ENCODE peak calls at places on chromosomes 4 and X, in four cellular contexts. One of them, this sample, is unnamed.

GRCh38 chr4:142718981-142719380 is 127.1 kb downstream of the INPP4B start:
- DNase-seq in K562: no peak
- DNase-seq in colonic mucosa: no peak
- DNase-seq in NCI-H1092: no peak
- DNase-seq in this sample: no peak

GRCh38 chr4:7861440-7861881 is 78.2 kb downstream of the AFAP1 start:
- DNase-seq in colonic mucosa: no peak
- DNase-seq in NCI-H1092: no peak
- DNase-seq in K562: no peak
- DNase-seq in this sample: no peak

GRCh38 chr4:61277785-61278184 is 77.7 kb downstream of the ADGRL3 start:
- DNase-seq in colonic mucosa: no peak
- DNase-seq in NCI-H1092: peak
- DNase-seq in K562: no peak
- DNase-seq in this sample: no peak

GRCh38 chrX:13647709-13648212 is 5.2 kb upstream of the TCEANC start:
- DNase-seq in K562: peak
- DNase-seq in NCI-H1092: peak
- DNase-seq in colonic mucosa: peak
- DNase-seq in this sample: peak

GRCh38 chr4:56995525-56995924 is 16.8 kb downstream of the POLR2B start:
- DNase-seq in NCI-H1092: peak
- DNase-seq in colonic mucosa: peak
- DNase-seq in K562: no peak
- DNase-seq in this sample: no peak

GRCh38 chr4:147461161-147461560 is 19.7 kb upstream of the EDNRA start:
- DNase-seq in K562: no peak
- DNase-seq in colonic mucosa: no peak
- DNase-seq in NCI-H1092: no peak
- DNase-seq in this sample: no peak

GRCh38 chr4:69714086-69714485 is 46.3 kb downstream of the SULT1B1 start:
- DNase-seq in NCI-H1092: no peak
- DNase-seq in K562: no peak
- DNase-seq in colonic mucosa: no peak
- DNase-seq in this sample: no peak

GRCh38 chr4:119209077-119209476 is 3.4 kb upstream of the USP53 start:
- DNase-seq in K562: peak
- DNase-seq in NCI-H1092: no peak
- DNase-seq in colonic mucosa: no peak
- DNase-seq in this sample: no peak

GRCh38 chrX:73977542-73978169 is 326.3 kb upstream of the ZCCHC13 start:
- DNase-seq in colonic mucosa: no peak
- DNase-seq in NCI-H1092: no peak
- DNase-seq in K562: no peak
- DNase-seq in this sample: no peak

GRCh38 chrX:101263766-101264165 is 27.4 kb downstream of the TAF7L start:
- DNase-seq in K562: no peak
- DNase-seq in NCI-H1092: no peak
- DNase-seq in colonic mucosa: no peak
- DNase-seq in this sample: no peak

GRCh38 chrX:17441965-17442364 is 67.0 kb downstream of the NHS start:
- DNase-seq in NCI-H1092: no peak
- DNase-seq in K562: no peak
- DNase-seq in colonic mucosa: no peak
- DNase-seq in this sample: no peak

GRCh38 chr4:68385267-68385666 is 35.4 kb upstream of the YTHDC1 start:
- DNase-seq in colonic mucosa: no peak
- DNase-seq in K562: no peak
- DNase-seq in NCI-H1092: no peak
- DNase-seq in this sample: no peak

GRCh38 chr4:181752516-181752915 is 490.7 kb upstream of the TENM3 start:
- DNase-seq in NCI-H1092: no peak
- DNase-seq in K562: no peak
- DNase-seq in colonic mucosa: no peak
- DNase-seq in this sample: no peak

GRCh38 chr4:88104902-88105610 is 53.4 kb downstream of the ABCG2 start:
- DNase-seq in K562: no peak
- DNase-seq in colonic mucosa: no peak
- DNase-seq in NCI-H1092: no peak
- DNase-seq in this sample: peak

GRCh38 chr4:185305979-185306442 is 89.7 kb downstream of the LRP2BP start:
- DNase-seq in K562: no peak
- DNase-seq in colonic mucosa: no peak
- DNase-seq in NCI-H1092: no peak
- DNase-seq in this sample: no peak

GRCh38 chr4:164959896-164960295 is 17.6 kb downstream of the TRIM61 start:
- DNase-seq in K562: no peak
- DNase-seq in colonic mucosa: no peak
- DNase-seq in NCI-H1092: no peak
- DNase-seq in this sample: no peak

GRCh38 chrX:7263961-7264360 is 116.0 kb upstream of the PUDP start:
- DNase-seq in colonic mucosa: no peak
- DNase-seq in K562: no peak
- DNase-seq in NCI-H1092: no peak
- DNase-seq in this sample: no peak

GRCh38 chr4:5774416-5775056 is 63.5 kb downstream of the EVC start:
- DNase-seq in NCI-H1092: no peak
- DNase-seq in K562: no peak
- DNase-seq in colonic mucosa: no peak
- DNase-seq in this sample: no peak

GRCh38 chr4:120977435-120977997 is 55.0 kb upstream of the PRDM5 start:
- DNase-seq in K562: no peak
- DNase-seq in NCI-H1092: no peak
- DNase-seq in colonic mucosa: peak
- DNase-seq in this sample: peak